ENCODE peak calls at places on chromosome 16, in eight cellular contexts. One of them, this sample, is unnamed.

GRCh38 chr16:66511615-66512500 is 38.1 kb downstream of the TK2 start:
- DNase-seq in tibial nerve: no peak
- DNase-seq in IMR-90: peak
- DNase-seq in H1: peak
- DNase-seq in left ventricle myocardium inferior: no peak
- DNase-seq in fibroblast of pulmonary artery: peak
- DNase-seq in A549: peak
- DNase-seq in Peyer's patch: peak
- DNase-seq in this sample: peak

GRCh38 chr16:71863995-71864394 is 18.2 kb downstream of the ATXN1L start:
- DNase-seq in A549: no peak
- DNase-seq in tibial nerve: no peak
- DNase-seq in H1: no peak
- DNase-seq in Peyer's patch: no peak
- DNase-seq in left ventricle myocardium inferior: no peak
- DNase-seq in fibroblast of pulmonary artery: no peak
- DNase-seq in IMR-90: no peak
- DNase-seq in this sample: no peak

GRCh38 chr16:2286550-2286949 is 18.6 kb upstream of the RNPS1 start:
- DNase-seq in H1: no peak
- DNase-seq in IMR-90: no peak
- DNase-seq in Peyer's patch: no peak
- DNase-seq in tibial nerve: no peak
- DNase-seq in fibroblast of pulmonary artery: no peak
- DNase-seq in left ventricle myocardium inferior: no peak
- DNase-seq in A549: no peak
- DNase-seq in this sample: no peak

GRCh38 chr16:89179148-89179484 is 7.6 kb downstream of the CDH15 start:
- DNase-seq in tibial nerve: no peak
- DNase-seq in IMR-90: no peak
- DNase-seq in A549: no peak
- DNase-seq in fibroblast of pulmonary artery: no peak
- DNase-seq in H1: no peak
- DNase-seq in left ventricle myocardium inferior: no peak
- DNase-seq in Peyer's patch: no peak
- DNase-seq in this sample: no peak

GRCh38 chr16:19837984-19838707 is 46.5 kb downstream of the GPRC5B start:
- DNase-seq in Peyer's patch: no peak
- DNase-seq in H1: no peak
- DNase-seq in A549: no peak
- DNase-seq in left ventricle myocardium inferior: no peak
- DNase-seq in fibroblast of pulmonary artery: no peak
- DNase-seq in tibial nerve: no peak
- DNase-seq in IMR-90: no peak
- DNase-seq in this sample: no peak

GRCh38 chr16:84307209-84307954 is 12.7 kb downstream of the WFDC1 start:
- DNase-seq in Peyer's patch: no peak
- DNase-seq in A549: no peak
- DNase-seq in tibial nerve: no peak
- DNase-seq in IMR-90: no peak
- DNase-seq in H1: no peak
- DNase-seq in fibroblast of pulmonary artery: no peak
- DNase-seq in left ventricle myocardium inferior: no peak
- DNase-seq in this sample: no peak

GRCh38 chr16:20906225-20906870 is 5.8 kb downstream of the LYRM1 start:
- DNase-seq in H1: no peak
- DNase-seq in Peyer's patch: no peak
- DNase-seq in tibial nerve: no peak
- DNase-seq in fibroblast of pulmonary artery: peak
- DNase-seq in IMR-90: peak
- DNase-seq in left ventricle myocardium inferior: no peak
- DNase-seq in A549: no peak
- DNase-seq in this sample: peak

GRCh38 chr16:29809850-29810698 is 1.9 kb upstream of the PRRT2 start:
- DNase-seq in fibroblast of pulmonary artery: no peak
- DNase-seq in IMR-90: no peak
- DNase-seq in H1: no peak
- DNase-seq in Peyer's patch: no peak
- DNase-seq in A549: no peak
- DNase-seq in left ventricle myocardium inferior: no peak
- DNase-seq in tibial nerve: no peak
- DNase-seq in this sample: no peak

GRCh38 chr16:66649636-66650205 is 45.2 kb downstream of the CMTM3 start:
- DNase-seq in tibial nerve: no peak
- DNase-seq in A549: no peak
- DNase-seq in H1: no peak
- DNase-seq in fibroblast of pulmonary artery: no peak
- DNase-seq in IMR-90: no peak
- DNase-seq in Peyer's patch: no peak
- DNase-seq in left ventricle myocardium inferior: no peak
- DNase-seq in this sample: no peak

GRCh38 chr16:30985401-30986128 is 558 bp downstream of the HSD3B7 start:
- DNase-seq in tibial nerve: no peak
- DNase-seq in IMR-90: no peak
- DNase-seq in H1: no peak
- DNase-seq in Peyer's patch: no peak
- DNase-seq in fibroblast of pulmonary artery: no peak
- DNase-seq in left ventricle myocardium inferior: no peak
- DNase-seq in A549: peak
- DNase-seq in this sample: no peak
- TF ChIP-seq CTCF in tibial nerve: no peak
- TF ChIP-seq CTCF in IMR-90: no peak
- TF ChIP-seq CTCF in H1: peak
- TF ChIP-seq CTCF in Peyer's patch: no peak
- TF ChIP-seq CTCF in fibroblast of pulmonary artery: no peak
- TF ChIP-seq CTCF in left ventricle myocardium inferior: no peak
- TF ChIP-seq CTCF in A549: no peak
- TF ChIP-seq CTCF in this sample: no peak

DNA sequence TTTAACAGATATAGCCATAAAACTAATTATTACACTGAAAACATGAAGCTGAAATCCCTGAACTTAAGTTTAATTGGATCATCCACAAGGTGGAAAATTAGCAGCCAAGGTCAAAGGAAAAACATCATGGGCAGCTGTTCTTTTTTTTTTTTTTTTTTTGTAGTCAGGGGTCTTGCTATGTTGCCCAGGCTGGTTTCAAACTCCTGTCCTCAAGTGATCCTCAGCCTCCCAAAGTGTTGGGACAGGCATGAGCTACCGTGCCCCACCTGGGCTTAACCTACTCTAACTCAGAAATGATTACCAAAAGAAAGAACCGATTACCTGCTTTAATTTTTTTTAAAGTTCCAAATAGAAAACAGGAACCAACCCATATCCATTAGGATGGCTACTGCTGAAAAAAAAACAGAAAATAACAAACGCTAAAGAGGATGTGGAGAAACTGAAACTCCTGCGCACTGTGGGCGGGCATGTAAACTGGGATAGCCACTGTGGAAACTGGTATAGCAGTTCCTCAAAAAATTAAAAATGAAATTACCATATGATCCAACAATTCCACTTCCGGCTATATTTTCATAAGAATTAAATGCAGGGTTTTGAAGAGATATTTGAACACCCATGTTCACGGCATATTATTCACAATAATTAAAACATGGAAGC is 8.6 kb downstream of the CMC2 start:
- DNase-seq in Peyer's patch: no peak
- DNase-seq in A549: no peak
- DNase-seq in fibroblast of pulmonary artery: no peak
- DNase-seq in left ventricle myocardium inferior: no peak
- DNase-seq in H1: no peak
- DNase-seq in IMR-90: no peak
- DNase-seq in tibial nerve: no peak
- DNase-seq in this sample: no peak
- H3K4me3 ChIP-seq in Peyer's patch: no peak
- H3K4me3 ChIP-seq in A549: peak
- H3K4me3 ChIP-seq in fibroblast of pulmonary artery: no peak
- H3K4me3 ChIP-seq in left ventricle myocardium inferior: peak
- H3K4me3 ChIP-seq in H1: no peak
- H3K4me3 ChIP-seq in IMR-90: no peak
- H3K4me3 ChIP-seq in tibial nerve: no peak
- H3K4me3 ChIP-seq in this sample: no peak

GRCh38 chr16:67892375-67892774 is 679 bp upstream of the PSKH1 start:
- DNase-seq in tibial nerve: no peak
- DNase-seq in IMR-90: no peak
- DNase-seq in H1: no peak
- DNase-seq in A549: no peak
- DNase-seq in left ventricle myocardium inferior: no peak
- DNase-seq in fibroblast of pulmonary artery: no peak
- DNase-seq in Peyer's patch: no peak
- DNase-seq in this sample: no peak

GRCh38 chr16:67893791-67894399 is 841 bp downstream of the PSKH1 start:
- DNase-seq in IMR-90: no peak
- DNase-seq in left ventricle myocardium inferior: no peak
- DNase-seq in fibroblast of pulmonary artery: no peak
- DNase-seq in tibial nerve: no peak
- DNase-seq in Peyer's patch: no peak
- DNase-seq in A549: no peak
- DNase-seq in H1: no peak
- DNase-seq in this sample: no peak

GRCh38 chr16:67888311-67888710 is 3.6 kb downstream of the NRN1L start:
- DNase-seq in left ventricle myocardium inferior: no peak
- DNase-seq in tibial nerve: no peak
- DNase-seq in H1: no peak
- DNase-seq in Peyer's patch: no peak
- DNase-seq in fibroblast of pulmonary artery: no peak
- DNase-seq in IMR-90: no peak
- DNase-seq in A549: no peak
- DNase-seq in this sample: no peak

GRCh38 chr16:67897231-67897630 is 4.2 kb downstream of the PSKH1 start:
- DNase-seq in left ventricle myocardium inferior: no peak
- DNase-seq in Peyer's patch: no peak
- DNase-seq in fibroblast of pulmonary artery: peak
- DNase-seq in IMR-90: peak
- DNase-seq in H1: no peak
- DNase-seq in A549: no peak
- DNase-seq in tibial nerve: no peak
- DNase-seq in this sample: no peak

DNA sequence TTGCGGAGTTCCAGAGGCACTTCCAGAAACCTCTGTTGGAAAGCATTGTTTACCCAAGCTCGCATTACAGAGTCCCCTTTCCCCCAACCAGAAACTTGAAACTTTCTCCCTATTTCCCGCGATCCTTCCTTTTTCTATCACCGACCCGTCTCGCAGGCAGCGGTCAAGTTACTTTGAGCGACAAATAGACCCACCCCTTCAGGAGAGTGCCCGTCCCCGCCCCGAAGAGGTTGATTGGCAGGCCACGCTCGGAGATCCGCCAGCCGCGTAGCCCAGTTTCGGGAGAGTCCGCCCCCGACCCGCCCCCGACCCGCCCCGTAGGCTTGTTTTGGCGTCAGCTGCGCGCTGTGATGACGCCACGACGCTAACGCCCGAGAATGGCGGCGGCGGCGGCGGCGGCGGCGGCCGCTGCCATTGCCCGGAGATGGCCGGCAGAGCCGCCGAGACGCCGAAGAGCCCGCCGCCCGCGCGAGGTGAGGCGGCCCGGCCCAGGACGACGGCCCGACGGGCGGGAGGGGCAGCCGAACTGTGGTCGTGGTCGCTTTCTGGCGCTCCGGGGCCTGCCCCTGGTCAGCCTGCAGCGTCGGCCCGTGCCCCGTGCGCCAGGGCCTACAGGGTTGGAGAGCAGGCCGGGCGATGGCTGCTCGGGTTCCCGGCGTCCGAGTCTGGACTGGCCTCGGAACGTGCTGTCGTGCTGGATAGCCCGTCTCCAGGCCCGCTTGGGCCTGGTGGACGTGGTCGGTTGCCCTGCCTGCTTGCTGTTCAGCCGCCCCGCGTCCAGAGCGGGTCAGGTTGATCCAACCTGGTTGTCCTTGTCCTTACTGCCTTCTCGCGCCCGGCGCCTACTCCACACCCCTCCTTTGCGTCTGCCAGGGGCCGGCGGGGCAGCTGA is at the start of gene PSKH1:
- DNase-seq in A549: peak
- DNase-seq in Peyer's patch: peak
- DNase-seq in fibroblast of pulmonary artery: peak
- DNase-seq in IMR-90: peak
- DNase-seq in H1: peak
- DNase-seq in left ventricle myocardium inferior: peak
- DNase-seq in tibial nerve: peak
- DNase-seq in this sample: peak
- TF ChIP-seq CTCF in A549: no peak
- TF ChIP-seq CTCF in Peyer's patch: peak
- TF ChIP-seq CTCF in fibroblast of pulmonary artery: no peak
- TF ChIP-seq CTCF in IMR-90: no peak
- TF ChIP-seq CTCF in H1: no peak
- TF ChIP-seq CTCF in left ventricle myocardium inferior: no peak
- TF ChIP-seq CTCF in tibial nerve: no peak
- TF ChIP-seq CTCF in this sample: no peak

DNA sequence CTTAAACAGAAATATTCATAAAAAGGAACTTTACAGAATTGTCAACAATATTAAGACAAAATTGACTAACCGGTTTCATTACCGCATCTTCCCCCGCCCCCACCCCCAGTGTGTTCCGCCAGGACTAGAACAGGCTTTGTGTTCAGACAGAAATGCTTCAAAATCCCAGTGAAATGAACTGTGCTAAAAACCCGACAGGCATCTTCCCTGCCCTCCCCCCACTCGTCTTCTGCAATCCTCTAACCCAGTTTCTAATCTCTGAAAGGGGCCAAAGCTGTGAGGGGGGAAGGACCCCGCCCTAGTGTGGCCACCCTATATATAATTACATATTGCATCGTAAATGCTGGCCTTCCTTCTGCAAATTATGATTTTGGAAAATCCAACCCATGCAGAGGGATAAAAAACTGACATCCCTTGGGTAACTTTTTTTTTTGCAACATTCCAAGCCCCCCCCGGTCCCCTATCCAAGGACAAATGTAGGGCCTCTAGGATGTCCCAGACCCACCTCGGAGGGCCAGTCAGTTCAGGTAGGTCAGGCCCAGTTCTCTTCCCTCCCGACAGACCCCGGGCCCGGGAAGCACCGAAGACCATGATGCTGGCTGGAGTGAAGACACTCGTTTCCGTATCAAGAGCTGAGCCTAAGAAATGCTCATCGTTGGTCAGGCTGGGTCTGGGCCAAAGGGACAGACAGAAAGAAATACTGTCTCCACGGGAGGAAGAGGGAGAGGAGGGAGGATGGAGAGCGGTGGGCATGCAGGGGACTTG is 1.2 kb upstream of the ROGDI start:
- DNase-seq in H1: no peak
- DNase-seq in left ventricle myocardium inferior: no peak
- DNase-seq in IMR-90: no peak
- DNase-seq in A549: no peak
- DNase-seq in fibroblast of pulmonary artery: no peak
- DNase-seq in Peyer's patch: no peak
- DNase-seq in tibial nerve: no peak
- DNase-seq in this sample: no peak
- H3K4me3 ChIP-seq in H1: no peak
- H3K4me3 ChIP-seq in left ventricle myocardium inferior: peak
- H3K4me3 ChIP-seq in IMR-90: no peak
- H3K4me3 ChIP-seq in A549: peak
- H3K4me3 ChIP-seq in fibroblast of pulmonary artery: no peak
- H3K4me3 ChIP-seq in Peyer's patch: no peak
- H3K4me3 ChIP-seq in tibial nerve: peak
- H3K4me3 ChIP-seq in this sample: no peak